ENCODE peak calls at places on chromosomes 1 and 21, in ten cellular contexts. P is cardiac fibroblast; Z is nephron progenitor cell; I is fibroblast of lung; O is endodermal cell; G is brain microvascular endothelial cell; H is activated CD8-positive, alpha-beta T cell treated with anti-CD3 and anti-CD28 coated beads for 36 hours; R is Calu3; T is bronchial epithelial cell; D is foreskin keratinocyte. V is an unnamed sample.
A peak's percentile ranks its signal among the peaks of the same experiment; 100 is the strongest.

GRCh38 chr1:15424146-15424667 is 14.0 kb upstream of the CTRC start:
- DNase-seq in G (no peak), I (no peak), O (no peak), R (peak; percentile 66), D (no peak), H (no peak), P (no peak), T (peak; percentile 65), Z (no peak), V (no peak)

GRCh38 chr1:62358974-62359373 is 39.7 kb upstream of the KANK4 start:
- DNase-seq in D (peak; percentile 21), T (no peak), O (no peak), R (no peak), H (no peak), G (no peak), P (no peak), I (no peak), Z (no peak), V (no peak)

GRCh38 chr1:110523011-110523410 is 4.0 kb upstream of the KCNA10 start:
- DNase-seq in I (no peak), H (no peak), O (no peak), G (no peak), D (no peak), T (no peak), R (no peak), P (peak; percentile 2), Z (no peak), V (no peak)

GRCh38 chr1:176692431-176692830 is 229.5 kb downstream of the PAPPA2 start:
- DNase-seq in O (no peak), H (no peak), I (no peak), Z (no peak), P (no peak), T (no peak), D (no peak), R (no peak), G (no peak), V (no peak)

GRCh38 chr1:241551759-241552638 is 19.8 kb downstream of the KMO start:
- DNase-seq in Z (no peak), P (peak; percentile 18), T (no peak), O (no peak), H (peak; percentile 69), R (no peak), I (no peak), D (no peak), G (no peak), V (no peak)

GRCh38 chr21:45140346-45140940 is 66.1 kb downstream of the ADARB1 start:
- DNase-seq in O (peak; percentile 95), R (peak; percentile 74), P (peak; percentile 94), T (peak; percentile 69), I (peak; percentile 95), G (peak; percentile 94), Z (peak; percentile 76), H (peak; percentile 81), D (peak; percentile 68), V (peak; percentile 93)

GRCh38 chr21:33904041-33904440 is 11.6 kb downstream of the ATP5PO start:
- DNase-seq in G (no peak), D (no peak), T (no peak), H (no peak), O (no peak), Z (no peak), P (no peak), I (no peak), R (no peak), V (no peak)

GRCh38 chr1:24009406-24009805 is 29.3 kb upstream of the SRSF10 start:
- DNase-seq in I (no peak), T (peak; percentile 71), O (no peak), Z (no peak), H (no peak), G (peak; percentile 32), P (peak; percentile 42), D (peak; percentile 65), R (peak; percentile 46), V (peak; percentile 68)

GRCh38 chr1:77398115-77398514 is 116.3 kb downstream of the AK5 start:
- DNase-seq in D (no peak), P (no peak), T (no peak), H (no peak), O (no peak), Z (no peak), G (no peak), R (no peak), I (no peak), V (no peak)

GRCh38 chr1:178706467-178706866 is 18.6 kb upstream of the RALGPS2 start:
- DNase-seq in R (no peak), Z (no peak), O (no peak), G (no peak), H (no peak), D (no peak), I (peak; percentile 87), T (peak; percentile 50), P (peak; percentile 62), V (peak; percentile 86)

GRCh38 chr1:246782120-246782900 is 58.1 kb downstream of the SCCPDH start:
- DNase-seq in H (peak; percentile 24), P (peak; percentile 88), O (peak; percentile 44), D (peak; percentile 72), Z (no peak), G (peak; percentile 82), T (peak; percentile 43), I (peak; percentile 93), R (no peak), V (peak; percentile 71)

GRCh38 chr1:166730299-166730888 is 108.9 kb upstream of the POGK start:
- DNase-seq in I (no peak), R (no peak), Z (no peak), D (peak; percentile 30), P (peak; percentile 15), G (peak; percentile 18), T (peak; percentile 62), O (peak; percentile 64), H (no peak), V (no peak)

GRCh38 chr1:160046494-160047115 is 14.8 kb upstream of the PIGM start:
- DNase-seq in T (peak; percentile 36), D (peak; percentile 15), H (peak; percentile 54), O (peak; percentile 92), R (peak; percentile 37), Z (peak; percentile 40), G (peak; percentile 28), I (peak; percentile 36), P (peak; percentile 59), V (peak; percentile 51)

GRCh38 chr1:23118957-23119792 is 49.5 kb downstream of the LUZP1 start:
- DNase-seq in I (peak; percentile 55), H (peak; percentile 65), P (peak; percentile 35), G (no peak), R (no peak), T (no peak), Z (no peak), O (no peak), D (no peak), V (peak; percentile 74)

GRCh38 chr1:190478193-190479007 is 736 bp upstream of the BRINP3 start:
- DNase-seq in Z (peak; percentile 63), O (peak; percentile 84), H (no peak), I (peak; percentile 62), R (peak; percentile 16), T (peak; percentile 52), G (no peak), D (peak; percentile 44), P (peak; percentile 33), V (no peak)

GRCh38 chr1:56189946-56190920 is 389.1 kb downstream of the PLPP3 start:
- DNase-seq in R (peak; percentile 49), O (peak; percentile 68), Z (no peak), H (no peak), T (no peak), I (no peak), D (no peak), P (no peak), G (no peak), V (no peak)

GRCh38 chr1:116826818-116827606 is 72.8 kb downstream of the CD2 start:
- DNase-seq in O (no peak), G (peak; percentile 64), H (peak; percentile 90), I (no peak), P (peak; percentile 49), T (peak; percentile 86), R (peak; percentile 1), D (peak; percentile 89), Z (no peak), V (peak; percentile 22)

GRCh38 chr1:92481598-92482403 is 4.9 kb downstream of the GFI1 start:
- DNase-seq in H (peak; percentile 38), R (no peak), P (peak; percentile 25), G (no peak), Z (peak; percentile 26), O (peak; percentile 66), D (no peak), T (no peak), I (peak; percentile 36), V (peak; percentile 22)

GRCh38 chr1:206590025-206590834 is 22.0 kb downstream of the EIF2D start:
- DNase-seq in Z (no peak), H (peak; percentile 85), O (peak; percentile 70), G (peak; percentile 64), T (peak; percentile 98), I (peak; percentile 61), D (peak; percentile 90), P (peak; percentile 82), R (peak; percentile 15), V (peak; percentile 66)

GRCh38 chr1:13992489-13993285 is 292.7 kb downstream of the PRDM2 start:
- DNase-seq in Z (no peak), R (no peak), G (no peak), O (no peak), T (no peak), H (no peak), I (no peak), P (peak; percentile 10), D (peak; percentile 10), V (no peak)
- TF ChIP-seq CTCF in Z (no peak), R (no peak), G (no peak), O (peak; percentile 44), T (no peak), H (no peak), I (no peak), P (no peak), D (peak; percentile 11), V (no peak)

GRCh38 chr1:227447531-227447990 is 115.8 kb upstream of the ZNF678 start:
- DNase-seq in O (peak; percentile 87), I (peak; percentile 30), H (no peak), G (peak; percentile 45), R (peak; percentile 57), Z (peak; percentile 28), P (peak; percentile 45), D (no peak), T (no peak), V (peak; percentile 51)
- TF ChIP-seq CTCF in O (peak; percentile 77), I (peak; percentile 62), H (no peak), G (peak; percentile 81), R (peak; percentile 20), Z (peak; percentile 25), P (peak; percentile 78), D (peak; percentile 59), T (peak; percentile 52), V (peak; percentile 74)

DNA sequence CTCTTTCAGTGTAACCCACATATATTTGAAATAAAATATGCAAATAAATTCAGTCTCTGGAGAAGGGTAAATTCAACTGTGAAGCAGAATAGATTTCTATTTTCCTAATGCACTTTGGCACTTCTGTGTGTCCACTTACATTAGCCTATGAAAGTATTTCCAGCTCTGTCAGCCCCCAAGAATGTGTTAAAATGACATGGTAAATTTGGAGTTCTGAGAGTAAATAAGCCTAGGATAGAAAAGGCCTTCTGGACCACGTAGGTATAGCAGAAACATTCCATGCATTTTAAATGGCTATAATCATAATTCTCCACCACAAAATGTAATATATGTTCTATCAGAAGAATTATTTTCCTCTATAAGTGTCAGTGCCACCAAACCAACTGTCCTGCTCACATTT is 276.2 kb downstream of the NEGR1 start:
- DNase-seq in O (no peak), I (no peak), P (peak; percentile 13), Z (no peak), G (no peak), H (no peak), D (no peak), R (no peak), T (no peak), V (no peak)
- TF ChIP-seq CTCF in O (no peak), I (no peak), P (no peak), Z (no peak), G (no peak), H (no peak), D (no peak), R (no peak), T (no peak), V (no peak)

GRCh38 chr1:30846587-30846986 is 62.0 kb downstream of the SDC3 start:
- DNase-seq in T (no peak), R (no peak), P (no peak), O (no peak), H (no peak), G (no peak), D (no peak), I (no peak), Z (no peak), V (no peak)
- TF ChIP-seq CTCF in T (no peak), R (no peak), P (no peak), O (no peak), H (no peak), G (no peak), D (no peak), I (no peak), Z (no peak), V (no peak)

V was measured in fibroblast of villous mesenchyme.